ENCODE peak calls at places on chromosomes 12 and 14, in six cellular contexts. R is right atrium auricular region; K is stimulated activated CD8-positive, alpha-beta memory T cell treated with anti-CD3 and anti-CD28 coated beads, Interleukin-7, amount 100 ng/mL, for 1 hour; D is neural progenitor cell; U is upper lobe of right lung; E is naive thymus-derived CD8-positive, alpha-beta T cell. I is an unnamed sample.

GRCh38 chr14:60986500-60986899 is 5.5 kb downstream of the SLC38A6 start:
- DNase-seq in K (no peak), R (no peak), E (no peak), D (no peak), U (no peak), I (no peak)

GRCh38 chr12:52256165-52256935 is 18.1 kb upstream of the KRT86 start:
- DNase-seq in E (no peak), U (peak), R (no peak), K (no peak), D (no peak), I (peak)

GRCh38 chr12:100356646-100357223 is at the start of gene SLC17A8:
- DNase-seq in R (no peak), E (no peak), U (no peak), D (peak), K (no peak), I (no peak)

GRCh38 chr12:77924703-77925102 is 94.0 kb downstream of the NAV3 start:
- DNase-seq in D (no peak), K (no peak), E (no peak), R (no peak), U (no peak), I (no peak)

GRCh38 chr12:104090685-104091084 is 26.4 kb downstream of the HCFC2 start:
- DNase-seq in R (no peak), K (no peak), E (no peak), U (no peak), D (peak), I (no peak)

GRCh38 chr12:59452259-59452658 is 143.6 kb upstream of the SLC16A7 start:
- DNase-seq in K (no peak), R (no peak), U (no peak), E (no peak), D (no peak), I (no peak)

GRCh38 chr14:31932675-31933074 is 144.4 kb upstream of the ARHGAP5 start:
- DNase-seq in D (peak), K (no peak), E (no peak), U (no peak), R (no peak), I (no peak)

GRCh38 chr14:104972301-104973211 is 5.6 kb downstream of the AHNAK2 start:
- DNase-seq in R (no peak), D (no peak), U (peak), K (no peak), E (no peak), I (peak)

GRCh38 chr12:19507823-19508222 is 68.5 kb downstream of the AEBP2 start:
- DNase-seq in D (no peak), E (no peak), R (no peak), K (no peak), U (no peak), I (no peak)

GRCh38 chr12:16036073-16036472 is 124.9 kb downstream of the DERA start:
- DNase-seq in K (no peak), D (peak), R (no peak), E (no peak), U (no peak), I (no peak)

I was measured in sigmoid colon.